ENCODE peak calls at places on chromosome 4, in ten cellular contexts. One of them, this sample, is unnamed.

GRCh38 chr4:16686195-16686594 is 212.2 kb downstream of the LDB2 start:
- DNase-seq in NCI-H1105: no peak
- DNase-seq in activated effector memory CD4-positive, alpha-beta T cell treated with Interleukin-2 at 50 U/mL for 16 hours: no peak
- DNase-seq in cardiac fibroblast: peak
- DNase-seq in activated CD8-positive, alpha-beta memory T cell treated with anti-CD3 and anti-CD28 coated beads for 1 hour: no peak
- DNase-seq in HAP-1: no peak
- DNase-seq in Right ventricle myocardium superior: no peak
- DNase-seq in renal cortical epithelial cell: peak
- DNase-seq in NCI-H1092: no peak
- DNase-seq in AG09309: peak
- DNase-seq in this sample: no peak

GRCh38 chr4:173182403-173182802 is 13.8 kb downstream of the GALNT7 start:
- DNase-seq in Right ventricle myocardium superior: no peak
- DNase-seq in renal cortical epithelial cell: peak
- DNase-seq in activated CD8-positive, alpha-beta memory T cell treated with anti-CD3 and anti-CD28 coated beads for 1 hour: no peak
- DNase-seq in activated effector memory CD4-positive, alpha-beta T cell treated with Interleukin-2 at 50 U/mL for 16 hours: no peak
- DNase-seq in NCI-H1092: no peak
- DNase-seq in NCI-H1105: no peak
- DNase-seq in cardiac fibroblast: peak
- DNase-seq in HAP-1: no peak
- DNase-seq in AG09309: peak
- DNase-seq in this sample: no peak

GRCh38 chr4:89995824-89996223 is 101.2 kb downstream of the MMRN1 start:
- DNase-seq in renal cortical epithelial cell: no peak
- DNase-seq in activated CD8-positive, alpha-beta memory T cell treated with anti-CD3 and anti-CD28 coated beads for 1 hour: no peak
- DNase-seq in HAP-1: no peak
- DNase-seq in Right ventricle myocardium superior: no peak
- DNase-seq in activated effector memory CD4-positive, alpha-beta T cell treated with Interleukin-2 at 50 U/mL for 16 hours: no peak
- DNase-seq in cardiac fibroblast: no peak
- DNase-seq in AG09309: no peak
- DNase-seq in NCI-H1105: no peak
- DNase-seq in NCI-H1092: no peak
- DNase-seq in this sample: no peak

GRCh38 chr4:114108869-114109268 is 129.4 kb upstream of the ARSJ start:
- DNase-seq in HAP-1: no peak
- DNase-seq in activated effector memory CD4-positive, alpha-beta T cell treated with Interleukin-2 at 50 U/mL for 16 hours: no peak
- DNase-seq in activated CD8-positive, alpha-beta memory T cell treated with anti-CD3 and anti-CD28 coated beads for 1 hour: no peak
- DNase-seq in renal cortical epithelial cell: peak
- DNase-seq in Right ventricle myocardium superior: no peak
- DNase-seq in NCI-H1092: no peak
- DNase-seq in NCI-H1105: no peak
- DNase-seq in AG09309: no peak
- DNase-seq in cardiac fibroblast: peak
- DNase-seq in this sample: no peak

GRCh38 chr4:99027304-99027703 is 31.8 kb downstream of the METAP1 start:
- DNase-seq in Right ventricle myocardium superior: no peak
- DNase-seq in AG09309: no peak
- DNase-seq in NCI-H1092: no peak
- DNase-seq in activated effector memory CD4-positive, alpha-beta T cell treated with Interleukin-2 at 50 U/mL for 16 hours: no peak
- DNase-seq in NCI-H1105: no peak
- DNase-seq in activated CD8-positive, alpha-beta memory T cell treated with anti-CD3 and anti-CD28 coated beads for 1 hour: no peak
- DNase-seq in HAP-1: no peak
- DNase-seq in cardiac fibroblast: no peak
- DNase-seq in renal cortical epithelial cell: no peak
- DNase-seq in this sample: no peak

GRCh38 chr4:11051181-11051580 is 366.6 kb upstream of the CLNK start:
- DNase-seq in NCI-H1092: no peak
- DNase-seq in cardiac fibroblast: no peak
- DNase-seq in HAP-1: no peak
- DNase-seq in activated effector memory CD4-positive, alpha-beta T cell treated with Interleukin-2 at 50 U/mL for 16 hours: no peak
- DNase-seq in NCI-H1105: no peak
- DNase-seq in activated CD8-positive, alpha-beta memory T cell treated with anti-CD3 and anti-CD28 coated beads for 1 hour: no peak
- DNase-seq in AG09309: no peak
- DNase-seq in Right ventricle myocardium superior: no peak
- DNase-seq in renal cortical epithelial cell: no peak
- DNase-seq in this sample: no peak

GRCh38 chr4:42588909-42589308 is 68.0 kb downstream of the ATP8A1 start:
- DNase-seq in NCI-H1105: no peak
- DNase-seq in activated CD8-positive, alpha-beta memory T cell treated with anti-CD3 and anti-CD28 coated beads for 1 hour: no peak
- DNase-seq in activated effector memory CD4-positive, alpha-beta T cell treated with Interleukin-2 at 50 U/mL for 16 hours: no peak
- DNase-seq in cardiac fibroblast: no peak
- DNase-seq in NCI-H1092: no peak
- DNase-seq in HAP-1: no peak
- DNase-seq in AG09309: no peak
- DNase-seq in renal cortical epithelial cell: no peak
- DNase-seq in Right ventricle myocardium superior: no peak
- DNase-seq in this sample: no peak

GRCh38 chr4:127143460-127144190 is 489.1 kb upstream of the INTU start:
- DNase-seq in Right ventricle myocardium superior: no peak
- DNase-seq in activated CD8-positive, alpha-beta memory T cell treated with anti-CD3 and anti-CD28 coated beads for 1 hour: no peak
- DNase-seq in NCI-H1092: no peak
- DNase-seq in activated effector memory CD4-positive, alpha-beta T cell treated with Interleukin-2 at 50 U/mL for 16 hours: no peak
- DNase-seq in NCI-H1105: no peak
- DNase-seq in HAP-1: no peak
- DNase-seq in AG09309: no peak
- DNase-seq in cardiac fibroblast: peak
- DNase-seq in renal cortical epithelial cell: peak
- DNase-seq in this sample: no peak

GRCh38 chr4:81523672-81524436 is 52.1 kb upstream of the RASGEF1B start:
- DNase-seq in activated CD8-positive, alpha-beta memory T cell treated with anti-CD3 and anti-CD28 coated beads for 1 hour: no peak
- DNase-seq in AG09309: no peak
- DNase-seq in HAP-1: no peak
- DNase-seq in cardiac fibroblast: no peak
- DNase-seq in NCI-H1105: no peak
- DNase-seq in Right ventricle myocardium superior: no peak
- DNase-seq in activated effector memory CD4-positive, alpha-beta T cell treated with Interleukin-2 at 50 U/mL for 16 hours: no peak
- DNase-seq in renal cortical epithelial cell: no peak
- DNase-seq in NCI-H1092: no peak
- DNase-seq in this sample: peak

GRCh38 chr4:2318885-2319284 is 57.0 kb upstream of the MXD4 start:
- DNase-seq in renal cortical epithelial cell: no peak
- DNase-seq in NCI-H1092: no peak
- DNase-seq in AG09309: no peak
- DNase-seq in HAP-1: no peak
- DNase-seq in activated effector memory CD4-positive, alpha-beta T cell treated with Interleukin-2 at 50 U/mL for 16 hours: no peak
- DNase-seq in NCI-H1105: no peak
- DNase-seq in Right ventricle myocardium superior: no peak
- DNase-seq in cardiac fibroblast: no peak
- DNase-seq in activated CD8-positive, alpha-beta memory T cell treated with anti-CD3 and anti-CD28 coated beads for 1 hour: no peak
- DNase-seq in this sample: no peak

GRCh38 chr4:6723851-6724250 is 7.9 kb downstream of the BLOC1S4 start:
- DNase-seq in activated effector memory CD4-positive, alpha-beta T cell treated with Interleukin-2 at 50 U/mL for 16 hours: no peak
- DNase-seq in NCI-H1092: no peak
- DNase-seq in activated CD8-positive, alpha-beta memory T cell treated with anti-CD3 and anti-CD28 coated beads for 1 hour: no peak
- DNase-seq in Right ventricle myocardium superior: no peak
- DNase-seq in HAP-1: no peak
- DNase-seq in NCI-H1105: no peak
- DNase-seq in renal cortical epithelial cell: no peak
- DNase-seq in cardiac fibroblast: no peak
- DNase-seq in AG09309: no peak
- DNase-seq in this sample: no peak

GRCh38 chr4:174538123-174538875 is 16.0 kb upstream of the HPGD start:
- DNase-seq in cardiac fibroblast: no peak
- DNase-seq in Right ventricle myocardium superior: no peak
- DNase-seq in activated CD8-positive, alpha-beta memory T cell treated with anti-CD3 and anti-CD28 coated beads for 1 hour: no peak
- DNase-seq in NCI-H1092: no peak
- DNase-seq in AG09309: no peak
- DNase-seq in HAP-1: no peak
- DNase-seq in NCI-H1105: no peak
- DNase-seq in activated effector memory CD4-positive, alpha-beta T cell treated with Interleukin-2 at 50 U/mL for 16 hours: no peak
- DNase-seq in renal cortical epithelial cell: peak
- DNase-seq in this sample: peak

GRCh38 chr4:143700060-143700419 is 435 bp downstream of the FREM3 start:
- DNase-seq in renal cortical epithelial cell: no peak
- DNase-seq in HAP-1: peak
- DNase-seq in cardiac fibroblast: peak
- DNase-seq in NCI-H1092: no peak
- DNase-seq in activated effector memory CD4-positive, alpha-beta T cell treated with Interleukin-2 at 50 U/mL for 16 hours: no peak
- DNase-seq in AG09309: no peak
- DNase-seq in activated CD8-positive, alpha-beta memory T cell treated with anti-CD3 and anti-CD28 coated beads for 1 hour: no peak
- DNase-seq in Right ventricle myocardium superior: peak
- DNase-seq in NCI-H1105: no peak
- DNase-seq in this sample: no peak

GRCh38 chr4:10983274-10983673 is 298.7 kb upstream of the CLNK start:
- DNase-seq in Right ventricle myocardium superior: no peak
- DNase-seq in cardiac fibroblast: no peak
- DNase-seq in activated CD8-positive, alpha-beta memory T cell treated with anti-CD3 and anti-CD28 coated beads for 1 hour: no peak
- DNase-seq in activated effector memory CD4-positive, alpha-beta T cell treated with Interleukin-2 at 50 U/mL for 16 hours: no peak
- DNase-seq in renal cortical epithelial cell: no peak
- DNase-seq in NCI-H1092: no peak
- DNase-seq in HAP-1: no peak
- DNase-seq in NCI-H1105: no peak
- DNase-seq in AG09309: no peak
- DNase-seq in this sample: peak

GRCh38 chr4:95061220-95061619 is 303.5 kb downstream of the BMPR1B start:
- DNase-seq in NCI-H1105: no peak
- DNase-seq in HAP-1: no peak
- DNase-seq in NCI-H1092: no peak
- DNase-seq in activated CD8-positive, alpha-beta memory T cell treated with anti-CD3 and anti-CD28 coated beads for 1 hour: no peak
- DNase-seq in activated effector memory CD4-positive, alpha-beta T cell treated with Interleukin-2 at 50 U/mL for 16 hours: no peak
- DNase-seq in Right ventricle myocardium superior: no peak
- DNase-seq in renal cortical epithelial cell: peak
- DNase-seq in AG09309: no peak
- DNase-seq in cardiac fibroblast: peak
- DNase-seq in this sample: no peak

GRCh38 chr4:38857354-38858096 is 908 bp upstream of the TLR6 start:
- DNase-seq in renal cortical epithelial cell: peak
- DNase-seq in HAP-1: no peak
- DNase-seq in cardiac fibroblast: peak
- DNase-seq in Right ventricle myocardium superior: no peak
- DNase-seq in activated effector memory CD4-positive, alpha-beta T cell treated with Interleukin-2 at 50 U/mL for 16 hours: no peak
- DNase-seq in AG09309: peak
- DNase-seq in NCI-H1105: no peak
- DNase-seq in NCI-H1092: no peak
- DNase-seq in activated CD8-positive, alpha-beta memory T cell treated with anti-CD3 and anti-CD28 coated beads for 1 hour: no peak
- DNase-seq in this sample: peak

GRCh38 chr4:181951265-181951664 is 291.9 kb upstream of the TENM3 start:
- DNase-seq in AG09309: no peak
- DNase-seq in NCI-H1105: no peak
- DNase-seq in NCI-H1092: no peak
- DNase-seq in Right ventricle myocardium superior: no peak
- DNase-seq in renal cortical epithelial cell: no peak
- DNase-seq in activated CD8-positive, alpha-beta memory T cell treated with anti-CD3 and anti-CD28 coated beads for 1 hour: no peak
- DNase-seq in activated effector memory CD4-positive, alpha-beta T cell treated with Interleukin-2 at 50 U/mL for 16 hours: no peak
- DNase-seq in HAP-1: no peak
- DNase-seq in cardiac fibroblast: no peak
- DNase-seq in this sample: no peak

GRCh38 chr4:110292994-110293744 is 94.8 kb upstream of the ELOVL6 start:
- DNase-seq in activated CD8-positive, alpha-beta memory T cell treated with anti-CD3 and anti-CD28 coated beads for 1 hour: no peak
- DNase-seq in renal cortical epithelial cell: no peak
- DNase-seq in cardiac fibroblast: no peak
- DNase-seq in activated effector memory CD4-positive, alpha-beta T cell treated with Interleukin-2 at 50 U/mL for 16 hours: no peak
- DNase-seq in NCI-H1105: no peak
- DNase-seq in Right ventricle myocardium superior: no peak
- DNase-seq in NCI-H1092: no peak
- DNase-seq in AG09309: no peak
- DNase-seq in HAP-1: no peak
- DNase-seq in this sample: no peak

GRCh38 chr4:54232151-54232688 is 3.1 kb downstream of the PDGFRA start:
- DNase-seq in activated effector memory CD4-positive, alpha-beta T cell treated with Interleukin-2 at 50 U/mL for 16 hours: no peak
- DNase-seq in NCI-H1105: no peak
- DNase-seq in AG09309: no peak
- DNase-seq in Right ventricle myocardium superior: peak
- DNase-seq in renal cortical epithelial cell: no peak
- DNase-seq in activated CD8-positive, alpha-beta memory T cell treated with anti-CD3 and anti-CD28 coated beads for 1 hour: no peak
- DNase-seq in cardiac fibroblast: no peak
- DNase-seq in NCI-H1092: no peak
- DNase-seq in HAP-1: no peak
- DNase-seq in this sample: no peak

GRCh38 chr4:118586357-118586790 is 98.8 kb upstream of the METTL14 start:
- DNase-seq in Right ventricle myocardium superior: peak
- DNase-seq in HAP-1: peak
- DNase-seq in AG09309: no peak
- DNase-seq in NCI-H1105: no peak
- DNase-seq in NCI-H1092: no peak
- DNase-seq in activated effector memory CD4-positive, alpha-beta T cell treated with Interleukin-2 at 50 U/mL for 16 hours: no peak
- DNase-seq in renal cortical epithelial cell: no peak
- DNase-seq in activated CD8-positive, alpha-beta memory T cell treated with anti-CD3 and anti-CD28 coated beads for 1 hour: no peak
- DNase-seq in cardiac fibroblast: peak
- DNase-seq in this sample: no peak

GRCh38 chr4:89245459-89245858 is 62.1 kb downstream of the GPRIN3 start:
- DNase-seq in NCI-H1092: peak
- DNase-seq in activated CD8-positive, alpha-beta memory T cell treated with anti-CD3 and anti-CD28 coated beads for 1 hour: no peak
- DNase-seq in AG09309: no peak
- DNase-seq in renal cortical epithelial cell: no peak
- DNase-seq in NCI-H1105: no peak
- DNase-seq in activated effector memory CD4-positive, alpha-beta T cell treated with Interleukin-2 at 50 U/mL for 16 hours: no peak
- DNase-seq in Right ventricle myocardium superior: no peak
- DNase-seq in cardiac fibroblast: no peak
- DNase-seq in HAP-1: no peak
- DNase-seq in this sample: no peak

GRCh38 chr4:189035654-189036053 is 896.4 kb downstream of the TRIML1 start:
- DNase-seq in activated effector memory CD4-positive, alpha-beta T cell treated with Interleukin-2 at 50 U/mL for 16 hours: no peak
- DNase-seq in activated CD8-positive, alpha-beta memory T cell treated with anti-CD3 and anti-CD28 coated beads for 1 hour: no peak
- DNase-seq in renal cortical epithelial cell: no peak
- DNase-seq in HAP-1: no peak
- DNase-seq in Right ventricle myocardium superior: no peak
- DNase-seq in NCI-H1092: no peak
- DNase-seq in cardiac fibroblast: no peak
- DNase-seq in NCI-H1105: no peak
- DNase-seq in AG09309: no peak
- DNase-seq in this sample: no peak

GRCh38 chr4:143609492-143609891 is 91.0 kb downstream of the FREM3 start:
- DNase-seq in NCI-H1105: no peak
- DNase-seq in activated CD8-positive, alpha-beta memory T cell treated with anti-CD3 and anti-CD28 coated beads for 1 hour: no peak
- DNase-seq in Right ventricle myocardium superior: no peak
- DNase-seq in renal cortical epithelial cell: no peak
- DNase-seq in cardiac fibroblast: no peak
- DNase-seq in HAP-1: no peak
- DNase-seq in activated effector memory CD4-positive, alpha-beta T cell treated with Interleukin-2 at 50 U/mL for 16 hours: no peak
- DNase-seq in AG09309: no peak
- DNase-seq in NCI-H1092: no peak
- DNase-seq in this sample: no peak

GRCh38 chr4:98283219-98284199 is 22.3 kb downstream of the RAP1GDS1 start:
- DNase-seq in NCI-H1105: no peak
- DNase-seq in Right ventricle myocardium superior: no peak
- DNase-seq in activated CD8-positive, alpha-beta memory T cell treated with anti-CD3 and anti-CD28 coated beads for 1 hour: no peak
- DNase-seq in NCI-H1092: no peak
- DNase-seq in HAP-1: no peak
- DNase-seq in cardiac fibroblast: no peak
- DNase-seq in activated effector memory CD4-positive, alpha-beta T cell treated with Interleukin-2 at 50 U/mL for 16 hours: no peak
- DNase-seq in AG09309: no peak
- DNase-seq in renal cortical epithelial cell: no peak
- DNase-seq in this sample: no peak

GRCh38 chr4:184345573-184345922 is 127.9 kb upstream of the ENPP6 start:
- DNase-seq in NCI-H1105: no peak
- DNase-seq in cardiac fibroblast: no peak
- DNase-seq in Right ventricle myocardium superior: peak
- DNase-seq in NCI-H1092: no peak
- DNase-seq in activated CD8-positive, alpha-beta memory T cell treated with anti-CD3 and anti-CD28 coated beads for 1 hour: no peak
- DNase-seq in HAP-1: no peak
- DNase-seq in activated effector memory CD4-positive, alpha-beta T cell treated with Interleukin-2 at 50 U/mL for 16 hours: no peak
- DNase-seq in AG09309: no peak
- DNase-seq in renal cortical epithelial cell: no peak
- DNase-seq in this sample: no peak

GRCh38 chr4:98481167-98481566 is 177.2 kb downstream of the TSPAN5 start:
- DNase-seq in NCI-H1105: no peak
- DNase-seq in renal cortical epithelial cell: no peak
- DNase-seq in cardiac fibroblast: no peak
- DNase-seq in activated effector memory CD4-positive, alpha-beta T cell treated with Interleukin-2 at 50 U/mL for 16 hours: no peak
- DNase-seq in AG09309: no peak
- DNase-seq in activated CD8-positive, alpha-beta memory T cell treated with anti-CD3 and anti-CD28 coated beads for 1 hour: no peak
- DNase-seq in Right ventricle myocardium superior: no peak
- DNase-seq in HAP-1: no peak
- DNase-seq in NCI-H1092: no peak
- DNase-seq in this sample: no peak

GRCh38 chr4:160835789-160836188 is 1328.0 kb downstream of the FSTL5 start:
- DNase-seq in activated effector memory CD4-positive, alpha-beta T cell treated with Interleukin-2 at 50 U/mL for 16 hours: no peak
- DNase-seq in NCI-H1092: no peak
- DNase-seq in Right ventricle myocardium superior: no peak
- DNase-seq in AG09309: no peak
- DNase-seq in cardiac fibroblast: no peak
- DNase-seq in activated CD8-positive, alpha-beta memory T cell treated with anti-CD3 and anti-CD28 coated beads for 1 hour: no peak
- DNase-seq in renal cortical epithelial cell: peak
- DNase-seq in NCI-H1105: no peak
- DNase-seq in HAP-1: no peak
- DNase-seq in this sample: no peak

This sample was measured in stimulated activated naive B cell treated with anti-CD40 and anti-IgM and Interleukin-4, amounts not matched to agents 10 μg/mL and 1 μg/mL and 100 μg/mL, for 72 hours.